ENCODE peak calls at places on chromosomes 7 and 10, in six cellular contexts. Q, A, J, H, N and E are unnamed samples.

GRCh38 chr7:2495402-2496309 is 19.5 kb upstream of the GRIFIN start:
- DNase-seq in H (no peak), A (no peak), Q (no peak), N (no peak), J (no peak), E (no peak)

GRCh38 chr10:93062499-93063216 is 2.1 kb downstream of the CYP26C1 start:
- DNase-seq in N (no peak), J (no peak), H (peak; percentile 56), Q (no peak), A (peak; percentile 53), E (no peak)

GRCh38 chr7:30321992-30322637 is 37.7 kb downstream of the ZNRF2 start:
- DNase-seq in Q (no peak), J (no peak), A (peak; percentile 39), N (peak; percentile 58), H (peak; percentile 50), E (no peak)

GRCh38 chr7:138237995-138238394 is 161.7 kb downstream of the AKR1D1 start:
- DNase-seq in Q (no peak), A (no peak), H (no peak), N (no peak), J (no peak), E (no peak)

GRCh38 chr7:50837965-50838364 is 55.3 kb upstream of the GRB10 start:
- DNase-seq in Q (peak; percentile 78), H (peak; percentile 82), A (no peak), J (no peak), N (peak; percentile 76), E (peak; percentile 74)

GRCh38 chr10:119461380-119461779 is 81.1 kb downstream of the RGS10 start:
- DNase-seq in N (peak; percentile 60), A (no peak), H (no peak), Q (no peak), J (no peak), E (no peak)

GRCh38 chr10:70925377-70926214 is 37.2 kb upstream of the PCBD1 start:
- DNase-seq in A (peak; percentile 51), H (peak; percentile 22), J (no peak), Q (peak; percentile 73), N (no peak), E (no peak)

GRCh38 chr10:131695814-131696165 is 205.0 kb upstream of the PPP2R2D start:
- DNase-seq in N (no peak), H (no peak), J (no peak), A (no peak), Q (no peak), E (no peak)

GRCh38 chr7:28998110-28998509 is 40.0 kb upstream of the TRIL start:
- DNase-seq in A (no peak), H (no peak), J (no peak), N (no peak), Q (no peak), E (no peak)

GRCh38 chr10:79928028-79928583 is 20.8 kb downstream of the SFTPD start:
- DNase-seq in A (no peak), H (no peak), N (no peak), Q (no peak), J (no peak), E (no peak)

GRCh38 chr7:28990200-28990960 is 32.2 kb upstream of the TRIL start:
- DNase-seq in H (peak; percentile 55), N (no peak), J (no peak), A (no peak), Q (peak; percentile 71), E (no peak)

GRCh38 chr10:127196227-127196954 is at the start of gene INSYN2A:
- DNase-seq in A (no peak), J (no peak), Q (no peak), N (peak; percentile 21), H (peak; percentile 61), E (no peak)

GRCh38 chr7:1104514-1105179 is 16.7 kb downstream of the GPER1 start:
- DNase-seq in A (no peak), J (no peak), Q (no peak), N (no peak), H (no peak), E (no peak)

GRCh38 chr7:972670-973309 is 2.6 kb downstream of the COX19 start:
- DNase-seq in J (no peak), Q (no peak), A (no peak), N (no peak), H (peak; percentile 53), E (no peak)

GRCh38 chr7:158885624-158886023 is 29.3 kb downstream of the DYNC2I1 start:
- DNase-seq in A (no peak), J (no peak), Q (no peak), N (peak; percentile 3), H (peak; percentile 19), E (no peak)

GRCh38 chr7:139763330-139763729 is 14.5 kb downstream of the HIPK2 start:
- DNase-seq in H (no peak), J (no peak), N (no peak), A (no peak), Q (no peak), E (no peak)

GRCh38 chr10:121734517-121735137 is 136.4 kb upstream of the FGFR2 start:
- DNase-seq in H (peak; percentile 27), N (no peak), A (no peak), J (no peak), Q (no peak), E (no peak)

GRCh38 chr7:141158562-141158961 is 84.7 kb downstream of the TMEM178B start:
- DNase-seq in J (no peak), H (peak; percentile 50), A (no peak), Q (no peak), N (peak; percentile 96), E (peak; percentile 79)

GRCh38 chr10:100969175-100970075 is at the start of gene SEMA4G:
- DNase-seq in J (peak; percentile 77), A (peak; percentile 44), H (peak; percentile 36), N (no peak), Q (peak; percentile 67), E (no peak)

GRCh38 chr10:112271982-112272381 is 11.2 kb upstream of the TECTB start:
- DNase-seq in Q (no peak), N (no peak), A (no peak), J (no peak), H (peak; percentile 10), E (no peak)

GRCh38 chr7:129831424-129832058 is 121.2 kb downstream of the UBE2H start:
- DNase-seq in H (peak; percentile 91), A (no peak), J (no peak), Q (peak; percentile 84), N (peak; percentile 99), E (no peak)

GRCh38 chr10:22630229-22631174 is 83.9 kb downstream of the PIP4K2A start:
- DNase-seq in H (peak; percentile 69), A (peak; percentile 50), Q (no peak), N (peak; percentile 71), J (no peak), E (no peak)

GRCh38 chr7:73438547-73439245 is 5.1 kb downstream of the FZD9 start:
- DNase-seq in N (no peak), H (no peak), A (no peak), Q (no peak), J (no peak), E (no peak)

GRCh38 chr7:113731571-113731970 is 187.2 kb downstream of the PPP1R3A start:
- DNase-seq in A (no peak), H (no peak), N (no peak), Q (no peak), J (no peak), E (no peak)